ENCODE peak calls at places on chromosomes 4 and X, in eight cellular contexts. S is MM.1S, I is mammary epithelial cell, O is astrocyte, G is aorta, Q is kidney, C is tibial nerve, Y is IMR-90. L is an unnamed sample.
A peak's percentile ranks its signal among the peaks of the same experiment; 100 is the strongest.

GRCh38 chrX:123432362-123433150 is 248.5 kb downstream of the GRIA3 start:
- DNase-seq in O (no peak), Y (no peak), G (no peak), I (peak; percentile 82), C (no peak), S (peak; percentile 50), Q (no peak), L (no peak)

GRCh38 chr4:136863756-136864155 is 668.5 kb downstream of the PCDH18 start:
- DNase-seq in Y (peak; percentile 3), C (no peak), Q (no peak), I (no peak), G (no peak), O (peak; percentile 12), S (no peak), L (no peak)

GRCh38 chrX:119756926-119757635 is 1.3 kb upstream of the SOWAHD start:
- DNase-seq in Y (no peak), S (peak; percentile 23), O (no peak), I (no peak), Q (no peak), C (no peak), G (no peak), L (no peak)

GRCh38 chr4:16858275-16858752 is 40.1 kb downstream of the LDB2 start:
- DNase-seq in Y (peak; percentile 94), G (no peak), C (no peak), S (no peak), I (no peak), Q (no peak), O (peak; percentile 91), L (peak; percentile 35)

GRCh38 chr4:109121561-109121960 is 180.9 kb downstream of the COL25A1 start:
- DNase-seq in C (no peak), O (no peak), Y (no peak), G (no peak), S (no peak), Q (no peak), I (no peak), L (no peak)

GRCh38 chr4:60656171-60656570 is 544.0 kb upstream of the ADGRL3 start:
- DNase-seq in S (no peak), O (no peak), Q (no peak), G (no peak), I (no peak), Y (peak; percentile 13), C (no peak), L (no peak)

GRCh38 chr4:56799291-56799823 is 22.1 kb downstream of the SPINK2 start:
- DNase-seq in G (no peak), C (no peak), I (no peak), O (peak; percentile 42), Y (no peak), Q (no peak), S (no peak), L (no peak)

GRCh38 chrX:151019837-151020236 is 36.7 kb downstream of the HMGB3 start:
- DNase-seq in O (no peak), Y (peak; percentile 46), Q (no peak), C (no peak), G (no peak), I (peak; percentile 59), S (no peak), L (peak; percentile 4)

GRCh38 chr4:65661469-65661868 is 8.8 kb downstream of the EPHA5 start:
- DNase-seq in O (peak; percentile 27), Y (no peak), C (no peak), Q (no peak), S (peak; percentile 22), G (no peak), I (no peak), L (no peak)

GRCh38 chrX:97895751-97896150 is 1012.0 kb downstream of the RPA4 start:
- DNase-seq in I (no peak), Q (no peak), Y (peak; percentile 32), O (peak; percentile 31), G (no peak), C (no peak), S (no peak), L (no peak)

GRCh38 chrX:13103914-13104274 is 59.5 kb upstream of the FAM9C start:
- DNase-seq in I (no peak), Y (no peak), C (no peak), G (no peak), Q (no peak), S (no peak), O (no peak), L (no peak)

GRCh38 chr4:97153042-97153441 is 990.2 kb downstream of the STPG2 start:
- DNase-seq in Q (no peak), O (no peak), I (peak; percentile 7), S (peak; percentile 54), Y (no peak), G (no peak), C (no peak), L (peak; percentile 9)

GRCh38 chrX:12979011-12979629 is 4.2 kb downstream of the TMSB4X start:
- DNase-seq in I (no peak), Y (no peak), Q (no peak), S (no peak), G (no peak), C (no peak), O (no peak), L (no peak)

GRCh38 chr4:121714548-121714947 is 17.8 kb upstream of the ANXA5 start:
- DNase-seq in I (no peak), Y (no peak), O (no peak), C (no peak), G (no peak), Q (no peak), S (no peak), L (no peak)

GRCh38 chrX:44536198-44536597 is 6.5 kb downstream of the FUNDC1 start:
- DNase-seq in I (no peak), G (no peak), Q (no peak), O (no peak), Y (no peak), S (no peak), C (no peak), L (no peak)

GRCh38 chr4:91935217-91935616 is 368.5 kb upstream of the GRID2 start:
- DNase-seq in C (no peak), I (no peak), O (no peak), Y (no peak), G (no peak), S (no peak), Q (no peak), L (no peak)

DNA sequence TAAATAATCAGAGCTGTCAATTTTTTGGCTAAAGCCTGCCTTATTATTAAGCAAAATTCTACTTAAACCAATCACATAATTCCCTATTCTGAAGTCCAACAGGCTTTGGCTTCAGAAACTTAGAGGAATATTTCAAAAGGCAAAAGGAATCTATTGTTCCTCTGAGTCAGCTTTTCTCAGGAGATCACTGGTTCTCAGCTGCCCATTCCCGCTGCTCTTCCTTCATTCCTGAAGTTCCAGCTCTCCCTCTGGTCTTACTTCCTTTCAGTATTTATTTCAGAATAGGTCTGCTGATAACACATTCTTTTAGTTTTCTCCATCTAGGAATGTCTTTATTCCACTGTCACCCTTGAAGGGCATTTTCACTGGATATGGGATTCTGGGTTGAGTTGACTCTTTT is 133.7 kb downstream of the SOWAHB start:
- DNase-seq in O (peak; percentile 83), G (no peak), I (no peak), C (no peak), S (no peak), Q (no peak), Y (peak; percentile 82), L (peak; percentile 43)
- H3K36me3 ChIP-seq in O (peaks cover 6% of the 10 kb centered on the region), G (peaks cover 11% of the 10 kb centered on the region), I (peaks cover 20% of the 10 kb centered on the region), C (no peaks in the 10 kb centered on the region), S (peaks cover 12% of the 10 kb centered on the region), Q (peaks cover 6% of the 10 kb centered on the region), Y (peaks cover 20% of the 10 kb centered on the region), L (no peaks in the 10 kb centered on the region)

DNA sequence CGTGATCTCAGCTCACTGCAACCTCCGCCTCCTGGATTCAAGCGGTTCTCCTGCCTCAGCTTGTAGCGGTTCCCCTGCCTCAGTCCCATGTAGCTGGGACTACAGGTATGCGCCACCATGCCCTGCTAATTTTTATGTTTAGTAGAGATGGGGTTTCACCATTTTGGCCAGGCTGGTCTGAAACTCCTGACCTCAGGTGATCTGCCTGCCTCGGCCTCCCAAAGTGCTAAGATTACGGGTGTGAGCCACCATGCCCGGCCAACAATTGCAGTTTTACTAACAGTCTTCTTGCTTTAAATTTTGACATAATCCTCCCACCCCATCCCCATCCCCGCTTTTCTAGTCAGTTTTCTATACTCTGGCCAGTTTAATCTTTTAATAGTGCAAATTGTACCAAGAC is 112.0 kb downstream of the CFAP299 start:
- DNase-seq in O (no peak), I (no peak), C (no peak), S (no peak), Q (no peak), Y (no peak), G (no peak), L (no peak)
- H3K27ac ChIP-seq in O (no peak overlapping the region), I (no peak overlapping the region), C (no peak overlapping the region), S (no peak overlapping the region), Q (no peak overlapping the region), Y (no peak overlapping the region), G (no peak overlapping the region), L (no peak overlapping the region)

GRCh38 chrX:1391370-1391706 is 575 bp downstream of the SLC25A6 start:
- DNase-seq in O (no peak), G (no peak), I (no peak), Q (no peak), C (no peak), Y (no peak), S (no peak), L (no peak)

GRCh38 chrX:1390621-1391369 is 1.1 kb downstream of the SLC25A6 start:
- DNase-seq in I (no peak), S (no peak), Y (no peak), C (no peak), G (peak; percentile 67), Q (peak; percentile 78), O (no peak), L (no peak)

GRCh38 chrX:1388651-1389050 is 3.3 kb downstream of the SLC25A6 start:
- DNase-seq in O (no peak), I (no peak), Y (no peak), C (no peak), Q (peak; percentile 54), G (peak; percentile 37), S (no peak), L (no peak)

GRCh38 chrX:1389181-1389992 is 2.5 kb downstream of the SLC25A6 start:
- DNase-seq in G (peak; percentile 72), C (no peak), Q (peak; percentile 71), S (no peak), I (no peak), Y (no peak), O (no peak), L (no peak)

GRCh38 chrX:1389993-1390285 is 2.0 kb downstream of the SLC25A6 start:
- DNase-seq in O (no peak), G (peak; percentile 25), Y (no peak), C (no peak), I (no peak), S (no peak), Q (no peak), L (no peak)
- H3K36me3 ChIP-seq in O (peaks cover 45% of the 10 kb centered on the region), G (peaks cover 19% of the 10 kb centered on the region), Y (peaks cover 56% of the 10 kb centered on the region), C (peaks cover 38% of the 10 kb centered on the region), I (peaks cover 45% of the 10 kb centered on the region), S (peaks cover 10% of the 10 kb centered on the region), Q (peaks cover 39% of the 10 kb centered on the region), L (peaks cover 59% of the 10 kb centered on the region)

DNA sequence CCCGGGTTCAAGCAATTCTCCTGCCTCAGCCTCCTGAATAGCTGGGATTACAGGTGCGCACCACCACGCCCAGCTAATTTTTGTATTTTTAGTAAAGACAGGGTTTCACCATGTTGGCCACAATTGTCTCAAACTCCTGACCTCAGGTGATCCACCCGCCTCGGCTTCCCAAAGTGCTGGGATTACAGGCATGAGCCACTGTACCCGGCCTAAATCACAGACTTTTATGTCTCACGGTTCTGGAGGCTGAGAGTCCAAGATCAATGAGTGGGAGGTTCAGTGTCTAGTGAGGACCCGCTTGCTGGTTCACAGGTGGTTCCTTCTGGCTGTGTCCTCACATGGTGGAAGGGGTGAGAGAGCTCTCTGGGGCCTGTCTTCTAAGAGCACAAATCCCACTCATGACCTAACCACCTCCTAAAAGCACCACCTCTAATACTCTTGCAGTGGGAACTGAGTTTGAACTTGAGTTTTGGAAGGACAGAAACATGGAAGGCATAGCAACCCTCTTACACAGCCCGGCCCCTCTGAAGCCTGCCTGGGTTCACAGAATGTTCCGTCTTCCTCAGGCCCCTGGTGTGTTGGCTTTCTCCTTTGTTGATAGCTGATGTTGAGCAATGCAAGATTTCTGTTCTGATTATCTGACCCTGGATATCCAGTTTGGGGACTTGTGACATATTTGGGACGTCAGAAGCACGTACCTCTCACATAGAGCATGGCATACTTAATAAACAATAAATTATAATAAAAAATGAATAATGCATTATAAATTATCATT is 1.9 kb upstream of the AKAP17A start:
- DNase-seq in I (no peak), O (no peak), Q (no peak), Y (no peak), S (no peak), G (no peak), C (no peak), L (no peak)
- H3K27ac ChIP-seq in I (no peak overlapping the region), O (no peak overlapping the region), Q (no peak overlapping the region), Y (no peak overlapping the region), S (no peak overlapping the region), G (no peak overlapping the region), C (no peak overlapping the region), L (no peak overlapping the region)

L was measured in brain microvascular endothelial cell.